ENCODE peak calls at places on chromosomes 3 and 15, in six cellular contexts. O is activated CD4-positive, alpha-beta T cell treated with anti-CD3 and anti-CD28 coated beads, Interleukin-2, amount 50 U/mL, for 24 hours; Q is stimulated activated CD8-positive, alpha-beta memory T cell treated with anti-CD3 and anti-CD28 coated beads, Interleukin-7, amount 100 ng/mL, for 48 hours; V is activated T-helper 9 cell treated with anti-CD3 and anti-CD28 coated beads, Interleukin-2, amount 50 U/mL, for 16 hours; W is posterior cingulate gyrus; T is hypothalamus. L is an unnamed sample.

GRCh38 chr15:69060744-69061143 is 46.2 kb downstream of the NOX5 start:
- DNase-seq in O (no peak), Q (no peak), V (no peak), W (no peak), T (no peak), L (no peak)

GRCh38 chr3:42691861-42692666 is 6.7 kb downstream of the KLHL40 start:
- DNase-seq in O (no peak), Q (no peak), V (no peak), W (no peak), T (no peak), L (no peak)

GRCh38 chr3:99659032-99659431 is 20.6 kb downstream of the COL8A1 start:
- DNase-seq in O (no peak), Q (peak), V (no peak), W (no peak), T (no peak), L (no peak)

GRCh38 chr15:31605467-31605931 is 278.9 kb downstream of the KLF13 start:
- DNase-seq in O (no peak), Q (no peak), V (no peak), W (no peak), T (peak), L (no peak)

GRCh38 chr15:87326274-87326673 is 930.3 kb downstream of the NTRK3 start:
- DNase-seq in O (no peak), Q (no peak), V (no peak), W (no peak), T (no peak), L (no peak)

GRCh38 chr15:83930813-83931212 is 276.9 kb downstream of the ADAMTSL3 start:
- DNase-seq in O (no peak), Q (no peak), V (no peak), W (no peak), T (no peak), L (no peak)

GRCh38 chr15:63601026-63601726 is 4.0 kb downstream of the FBXL22 start:
- DNase-seq in O (peak), Q (no peak), V (peak), W (no peak), T (no peak), L (no peak)

GRCh38 chr3:194637066-194637465 is 3.8 kb upstream of the TMEM44 start:
- DNase-seq in O (no peak), Q (no peak), V (no peak), W (no peak), T (no peak), L (no peak)

GRCh38 chr3:37140899-37141541 is 33.4 kb downstream of the LRRFIP2 start:
- DNase-seq in O (no peak), Q (no peak), V (no peak), W (no peak), T (no peak), L (no peak)

GRCh38 chr15:68051109-68051508 is 3.0 kb upstream of the PIAS1 start:
- DNase-seq in O (no peak), Q (no peak), V (no peak), W (no peak), T (no peak), L (no peak)

GRCh38 chr3:14463330-14464216 is 61.2 kb downstream of the SLC6A6 start:
- DNase-seq in O (no peak), Q (no peak), V (no peak), W (no peak), T (no peak), L (no peak)

GRCh38 chr3:132354916-132355702 is 37.9 kb downstream of the ACP3 start:
- DNase-seq in O (no peak), Q (no peak), V (no peak), W (no peak), T (no peak), L (no peak)

GRCh38 chr3:134485075-134485536 is 679 bp downstream of the ANAPC13 start:
- DNase-seq in O (no peak), Q (no peak), V (no peak), W (no peak), T (no peak), L (no peak)

GRCh38 chr3:174538116-174538515 is 321.0 kb upstream of the NAALADL2 start:
- DNase-seq in O (no peak), Q (no peak), V (no peak), W (no peak), T (no peak), L (no peak)

GRCh38 chr3:172869797-172870518 is 119.4 kb downstream of the ECT2 start:
- DNase-seq in O (no peak), Q (no peak), V (no peak), W (no peak), T (no peak), L (no peak)

GRCh38 chr3:188320757-188321156 is 166.8 kb downstream of the LPP start:
- DNase-seq in O (no peak), Q (no peak), V (no peak), W (no peak), T (no peak), L (no peak)

GRCh38 chr3:45765956-45766355 is 30.4 kb downstream of the SLC6A20 start:
- DNase-seq in O (no peak), Q (no peak), V (no peak), W (no peak), T (no peak), L (no peak)

GRCh38 chr3:4906107-4906621 is 73.1 kb upstream of the BHLHE40 start:
- DNase-seq in O (no peak), Q (no peak), V (no peak), W (no peak), T (no peak), L (no peak)

GRCh38 chr3:63328386-63328785 is 50.3 kb downstream of the SYNPR start:
- DNase-seq in O (no peak), Q (no peak), V (no peak), W (no peak), T (no peak), L (no peak)

GRCh38 chr3:33718595-33718907 is 497 bp upstream of the CLASP2 start:
- DNase-seq in O (no peak), Q (no peak), V (no peak), W (no peak), T (no peak), L (no peak)

GRCh38 chr15:98609144-98609852 is 39.0 kb upstream of the IGF1R start:
- DNase-seq in O (no peak), Q (no peak), V (no peak), W (no peak), T (no peak), L (no peak)

GRCh38 chr3:129440648-129441190 is 695 bp downstream of the IFT122 start:
- DNase-seq in O (no peak), Q (no peak), V (no peak), W (no peak), T (no peak), L (no peak)

GRCh38 chr3:184058029-184058428 is 5.2 kb downstream of the HTR3C start:
- DNase-seq in O (no peak), Q (no peak), V (no peak), W (no peak), T (no peak), L (no peak)

GRCh38 chr15:62874933-62875625 is 167.5 kb upstream of the TPM1 start:
- DNase-seq in O (no peak), Q (no peak), V (no peak), W (no peak), T (no peak), L (no peak)

GRCh38 chr3:152539191-152539764 is 270.5 kb downstream of the MBNL1 start:
- DNase-seq in O (no peak), Q (no peak), V (no peak), W (no peak), T (no peak), L (no peak)

GRCh38 chr15:68729789-68730201 is 90.9 kb downstream of the ANP32A start:
- DNase-seq in O (no peak), Q (no peak), V (no peak), W (peak), T (no peak), L (no peak)

GRCh38 chr3:102224171-102224570 is 210.6 kb upstream of the ZPLD1 start:
- DNase-seq in O (no peak), Q (no peak), V (no peak), W (no peak), T (no peak), L (no peak)

GRCh38 chr3:138640537-138640936 is 32.0 kb downstream of the FAIM start:
- DNase-seq in O (no peak), Q (no peak), V (no peak), W (no peak), T (no peak), L (no peak)

GRCh38 chr3:186287723-186288122 is 74.3 kb downstream of the DGKG start:
- DNase-seq in O (no peak), Q (no peak), V (no peak), W (no peak), T (no peak), L (no peak)

GRCh38 chr3:112815981-112816380 is 30.7 kb downstream of the CD200R1L start:
- DNase-seq in O (no peak), Q (no peak), V (no peak), W (no peak), T (no peak), L (no peak)

GRCh38 chr15:31263751-31264533 is 62.7 kb upstream of the KLF13 start:
- DNase-seq in O (no peak), Q (peak), V (peak), W (no peak), T (peak), L (peak)

GRCh38 chr3:112635674-112636073 is 5.3 kb downstream of the CCDC80 start:
- DNase-seq in O (no peak), Q (no peak), V (no peak), W (no peak), T (no peak), L (no peak)

GRCh38 chr3:147370316-147370715 is 36.0 kb downstream of the ZIC4 start:
- DNase-seq in O (no peak), Q (no peak), V (no peak), W (no peak), T (no peak), L (no peak)

GRCh38 chr3:184341925-184342324 is 4.5 kb downstream of the FAM131A start:
- DNase-seq in O (no peak), Q (no peak), V (no peak), W (no peak), T (no peak), L (no peak)

GRCh38 chr3:69240651-69241578 is 118.5 kb upstream of the LMOD3 start:
- DNase-seq in O (no peak), Q (no peak), V (no peak), W (no peak), T (no peak), L (no peak)